ENCODE peak calls at places on chromosomes 2 and 18, in six cellular contexts. Q is type B pancreatic cell, D is lung, W is GM04504, A is DMS 273 treated with DMSO at 0.1 percent for 48 hours, B is endothelial cell. E is an unnamed sample.

GRCh38 chr18:12394428-12394827 is 13.3 kb upstream of the PRELID3A start:
- DNase-seq in D (no peak), A (no peak), W (no peak), B (peak), Q (no peak), E (no peak)

GRCh38 chr2:47303341-47304148 is 99.4 kb upstream of the MSH2 start:
- DNase-seq in Q (no peak), D (no peak), W (no peak), A (no peak), B (no peak), E (no peak)

GRCh38 chr18:68779169-68779568 is 18.7 kb upstream of the CCDC102B start:
- DNase-seq in Q (no peak), D (no peak), B (no peak), A (no peak), W (peak), E (no peak)

GRCh38 chr18:26617151-26617554 is 68.8 kb upstream of the KCTD1 start:
- DNase-seq in Q (no peak), A (no peak), D (no peak), B (no peak), W (peak), E (no peak)

GRCh38 chr2:48531141-48531648 is 1.2 kb downstream of the STON1 start:
- DNase-seq in B (peak), Q (no peak), A (no peak), W (peak), D (no peak), E (peak)

GRCh38 chr2:135812907-135813511 is 24.0 kb downstream of the LCT start:
- DNase-seq in D (no peak), B (no peak), Q (no peak), A (no peak), W (no peak), E (no peak)

GRCh38 chr2:216634317-216635148 is 1.3 kb downstream of the IGFBP2 start:
- DNase-seq in A (no peak), D (no peak), B (no peak), W (no peak), Q (no peak), E (no peak)

GRCh38 chr2:192467953-192468660 is 273.4 kb upstream of the TMEFF2 start:
- DNase-seq in A (no peak), W (no peak), Q (no peak), D (no peak), B (no peak), E (no peak)

GRCh38 chr18:10133516-10133915 is 219.7 kb downstream of the VAPA start:
- DNase-seq in Q (no peak), D (no peak), W (no peak), A (no peak), B (no peak), E (no peak)

GRCh38 chr2:29075894-29076700 is 1.8 kb upstream of the PCARE start:
- DNase-seq in Q (no peak), B (no peak), A (no peak), D (no peak), W (no peak), E (no peak)

GRCh38 chr2:223692227-223692947 is 90.2 kb upstream of the SCG2 start:
- DNase-seq in A (no peak), B (peak), W (peak), D (no peak), Q (no peak), E (peak)

GRCh38 chr18:27952741-27953140 is 224.2 kb downstream of the CDH2 start:
- DNase-seq in Q (no peak), B (no peak), A (no peak), W (no peak), D (no peak), E (no peak)

GRCh38 chr2:191048073-191048472 is 34.1 kb upstream of the STAT1 start:
- DNase-seq in D (no peak), A (no peak), W (no peak), B (no peak), Q (no peak), E (no peak)

GRCh38 chr2:72136933-72137497 is 10.6 kb downstream of the CYP26B1 start:
- DNase-seq in B (no peak), W (no peak), A (no peak), D (no peak), Q (no peak), E (no peak)

GRCh38 chr2:10709290-10709939 is 12.0 kb upstream of the ATP6V1C2 start:
- DNase-seq in A (peak), B (peak), W (no peak), Q (no peak), D (no peak), E (no peak)

GRCh38 chr2:114729025-114729424 is 286.6 kb downstream of the DPP10 start:
- DNase-seq in A (no peak), D (no peak), B (no peak), Q (no peak), W (no peak), E (no peak)

GRCh38 chr2:83991992-83992391 is 467.1 kb downstream of the SUCLG1 start:
- DNase-seq in D (no peak), A (no peak), Q (no peak), B (no peak), W (peak), E (no peak)

GRCh38 chr18:39486268-39486667 is 1920.7 kb upstream of the CELF4 start:
- DNase-seq in A (no peak), D (no peak), Q (no peak), W (no peak), B (no peak), E (no peak)

GRCh38 chr2:241193276-241193675 is 4.8 kb downstream of the ANO7 start:
- DNase-seq in Q (no peak), A (no peak), D (no peak), W (no peak), B (no peak), E (no peak)

GRCh38 chr2:33216508-33217182 is 259.8 kb upstream of the RASGRP3 start:
- DNase-seq in D (peak), W (no peak), B (no peak), Q (no peak), A (no peak), E (no peak)

GRCh38 chr2:55887906-55888625 is 35.5 kb downstream of the EFEMP1 start:
- DNase-seq in Q (no peak), B (no peak), D (no peak), W (no peak), A (no peak), E (no peak)

GRCh38 chr2:10135296-10136089 is 13.0 kb downstream of the RRM2 start:
- DNase-seq in D (no peak), A (no peak), W (no peak), B (no peak), Q (no peak), E (no peak)

GRCh38 chr2:179268277-179268935 is 3.8 kb upstream of the SESTD1 start:
- DNase-seq in B (no peak), Q (no peak), A (no peak), W (peak), D (no peak), E (no peak)

GRCh38 chr2:232693344-232693743 is 3.8 kb upstream of the GIGYF2 start:
- DNase-seq in A (no peak), D (no peak), W (no peak), Q (no peak), B (no peak), E (no peak)

GRCh38 chr2:630451-631320 is 46.5 kb downstream of the TMEM18 start:
- DNase-seq in A (no peak), Q (no peak), B (no peak), D (no peak), W (no peak), E (no peak)

GRCh38 chr2:88139203-88139702 is 11.4 kb upstream of the FABP1 start:
- DNase-seq in A (no peak), Q (no peak), B (no peak), D (no peak), W (no peak), E (no peak)

E was measured in neuronal stem cell.